ENCODE peak calls at places on chromosomes 6 and 20, in nine cellular contexts. T, P, O, R, E, B, J, D and K are unnamed samples. For H3K9me3, the result is how much of the 10 kb centered on the place peaks cover.

GRCh38 chr6:16684896-16685554 is 76.2 kb downstream of the ATXN1 start:
- DNase-seq in T (no peak), P (no peak), O (no peak), R (no peak), E (no peak), B (no peak), J (peak), D (no peak), K (no peak)

GRCh38 chr6:795046-795445 is 102.1 kb upstream of the EXOC2 start:
- DNase-seq in T (no peak), P (no peak), O (no peak), R (no peak), E (no peak), B (no peak), J (no peak), D (no peak), K (no peak)

GRCh38 chr20:63152322-63153253 is 63.3 kb downstream of the YTHDF1 start:
- DNase-seq in T (no peak), P (peak), O (peak), R (no peak), E (no peak), B (no peak), J (no peak), D (no peak), K (no peak)

GRCh38 chr6:19070520-19070919 is 683.4 kb downstream of the RNF144B start:
- DNase-seq in T (no peak), P (no peak), O (no peak), R (no peak), E (no peak), B (no peak), J (no peak), D (no peak), K (no peak)

GRCh38 chr6:104601008-104601745 is 258.5 kb downstream of the HACE1 start:
- DNase-seq in T (no peak), P (no peak), O (no peak), R (no peak), E (no peak), B (no peak), J (no peak), D (no peak), K (no peak)

GRCh38 chr6:32886674-32887383 is 32.8 kb downstream of the PSMB9 start:
- DNase-seq in T (no peak), P (peak), O (peak), R (peak), E (no peak), B (no peak), J (no peak), D (no peak), K (peak)

GRCh38 chr6:113856571-113857564 is at the start of gene MARCKS:
- DNase-seq in T (peak), P (peak), O (peak), R (peak), E (peak), B (peak), J (peak), D (no peak), K (peak)

GRCh38 chr6:72622094-72622540 is 253 bp downstream of the KCNQ5 start:
- DNase-seq in T (peak), P (peak), O (peak), R (no peak), E (no peak), B (peak), J (no peak), D (no peak), K (peak)

GRCh38 chr20:1434571-1435336 is 31.9 kb downstream of the NSFL1C start:
- DNase-seq in T (peak), P (no peak), O (peak), R (no peak), E (no peak), B (peak), J (no peak), D (no peak), K (no peak)

DNA sequence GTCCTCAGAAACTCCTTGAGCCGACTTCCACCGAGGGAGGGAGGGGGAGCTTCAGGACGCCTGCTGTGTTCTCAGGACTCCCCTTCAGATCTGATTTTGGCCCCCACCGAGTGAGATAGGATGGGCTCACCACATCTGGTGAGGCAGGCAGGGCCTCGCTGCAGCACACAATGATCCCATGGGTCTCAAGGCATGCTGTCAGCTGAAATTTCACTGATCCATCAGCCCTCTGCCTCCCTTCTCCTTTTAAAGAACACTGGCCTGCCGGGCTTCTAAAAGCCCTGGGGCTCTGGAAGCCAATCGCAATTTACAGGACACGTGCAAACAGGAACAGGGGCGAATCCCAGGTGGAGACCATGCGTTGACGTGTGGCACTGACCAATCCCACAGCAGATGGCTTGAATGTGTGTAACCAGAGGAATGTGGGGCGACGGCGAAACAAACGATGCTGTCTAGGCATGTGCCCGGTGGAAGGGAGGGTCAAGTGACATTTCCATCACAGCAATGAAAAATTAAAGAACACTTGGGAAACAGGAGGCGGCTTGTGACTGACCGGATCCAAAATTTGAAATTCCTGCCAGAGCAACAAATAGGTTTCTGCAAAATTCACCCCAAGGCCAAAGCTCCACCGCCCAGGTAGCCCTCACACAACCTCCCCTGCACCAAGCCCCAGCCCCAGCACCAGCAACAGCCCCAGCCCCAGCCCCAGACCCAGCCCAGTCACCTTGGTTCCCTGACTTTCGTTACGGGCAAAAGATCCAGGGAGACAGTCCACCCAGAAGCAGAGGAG is 167.1 kb upstream of the ZNF337 start:
- DNase-seq in T (no peak), P (no peak), O (peak), R (no peak), E (no peak), B (no peak), J (no peak), D (no peak), K (no peak)
- TF ChIP-seq CTCF in T (no peak), P (no peak), O (no peak), R (no peak), E (no peak), B (no peak), J (no peak), D (no peak), K (no peak)

GRCh38 chr6:158909938-158910337 is 90.1 kb downstream of the RSPH3 start:
- DNase-seq in T (no peak), P (no peak), O (no peak), R (no peak), E (no peak), B (peak), J (no peak), D (no peak), K (no peak)
- H3K27ac ChIP-seq in T (peak), P (no peak), O (no peak), R (no peak), E (no peak), B (peak), J (no peak), D (no peak), K (no peak)

GRCh38 chr20:7010584-7010983 is 243.1 kb downstream of the BMP2 start:
- DNase-seq in T (no peak), P (no peak), O (no peak), R (no peak), E (no peak), B (no peak), J (no peak), D (no peak), K (no peak)

GRCh38 chr20:7015257-7015656 is 247.8 kb downstream of the BMP2 start:
- DNase-seq in T (no peak), P (no peak), O (no peak), R (no peak), E (no peak), B (no peak), J (no peak), D (no peak), K (no peak)
- H3K9me3 ChIP-seq in T (under half), P (under half), O (under half), R (under half), E (under half), B (under half), J (under half), D (under half), K (under half)

DNA sequence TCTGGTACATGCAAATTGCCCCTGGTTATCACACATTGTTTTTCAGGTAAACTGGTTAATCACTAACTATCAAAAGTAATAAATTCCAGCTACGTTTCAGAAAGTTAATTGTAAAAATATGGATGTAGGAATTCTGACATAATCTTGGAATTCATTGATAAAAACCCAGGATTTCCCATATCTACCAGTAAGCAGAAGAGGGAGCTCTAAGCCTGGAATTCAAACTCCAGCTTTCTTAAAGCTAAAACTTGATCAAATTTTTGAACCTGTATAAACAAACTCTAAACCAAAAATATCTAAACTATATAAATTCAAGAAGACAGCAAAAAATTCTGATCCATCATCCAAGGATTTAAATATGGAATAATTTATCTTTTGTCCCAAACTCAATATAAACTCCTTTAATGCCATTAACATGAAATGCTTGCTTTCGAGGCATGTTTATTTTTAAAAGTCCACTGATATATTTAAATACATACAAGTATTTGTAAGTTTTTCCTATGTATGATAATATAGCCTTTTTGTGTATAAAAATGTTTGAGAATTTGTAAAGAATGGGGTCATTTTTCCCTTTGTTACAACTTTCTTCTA is 91.5 kb upstream of the RNF217 start:
- DNase-seq in T (no peak), P (no peak), O (no peak), R (no peak), E (no peak), B (no peak), J (peak), D (no peak), K (no peak)
- TF ChIP-seq CTCF in T (no peak), P (peak), O (peak), R (peak), E (peak), B (peak), J (peak), D (peak), K (peak)